ENCODE peak calls at places on chromosomes 12 and 14, in eight cellular contexts. One of them, this sample, is unnamed.

GRCh38 chr14:57221931-57222330 is 46.8 kb downstream of the EXOC5 start:
- DNase-seq in heart right ventricle: no peak
- DNase-seq in activated CD4-positive, CD25-positive, alpha-beta regulatory T cell: no peak
- DNase-seq in anterior cingulate cortex: no peak
- DNase-seq in HT1080: no peak
- DNase-seq in PC-9: no peak
- DNase-seq in activated T-cell treated with anti-CD3 and anti-CD28 coated beads, Interleukin-2, amount 50 U/mL, for 72 hours: no peak
- DNase-seq in amniotic epithelial cell: no peak
- DNase-seq in this sample: no peak

GRCh38 chr14:90419200-90419599 is 22.4 kb downstream of the CALM1 start:
- DNase-seq in heart right ventricle: peak
- DNase-seq in activated CD4-positive, CD25-positive, alpha-beta regulatory T cell: no peak
- DNase-seq in anterior cingulate cortex: peak
- DNase-seq in HT1080: peak
- DNase-seq in PC-9: peak
- DNase-seq in activated T-cell treated with anti-CD3 and anti-CD28 coated beads, Interleukin-2, amount 50 U/mL, for 72 hours: no peak
- DNase-seq in amniotic epithelial cell: peak
- DNase-seq in this sample: peak

GRCh38 chr12:6752181-6752930 is 585 bp downstream of the MLF2 start:
- DNase-seq in heart right ventricle: no peak
- DNase-seq in activated CD4-positive, CD25-positive, alpha-beta regulatory T cell: no peak
- DNase-seq in anterior cingulate cortex: no peak
- DNase-seq in HT1080: peak
- DNase-seq in PC-9: no peak
- DNase-seq in activated T-cell treated with anti-CD3 and anti-CD28 coated beads, Interleukin-2, amount 50 U/mL, for 72 hours: peak
- DNase-seq in amniotic epithelial cell: peak
- DNase-seq in this sample: peak

GRCh38 chr12:79019672-79020071 is 155.1 kb downstream of the SYT1 start:
- DNase-seq in heart right ventricle: no peak
- DNase-seq in activated CD4-positive, CD25-positive, alpha-beta regulatory T cell: no peak
- DNase-seq in anterior cingulate cortex: no peak
- DNase-seq in HT1080: no peak
- DNase-seq in PC-9: no peak
- DNase-seq in activated T-cell treated with anti-CD3 and anti-CD28 coated beads, Interleukin-2, amount 50 U/mL, for 72 hours: no peak
- DNase-seq in amniotic epithelial cell: no peak
- DNase-seq in this sample: no peak

GRCh38 chr14:67485501-67486095 is 2.9 kb downstream of the TMEM229B start:
- DNase-seq in heart right ventricle: no peak
- DNase-seq in activated CD4-positive, CD25-positive, alpha-beta regulatory T cell: no peak
- DNase-seq in anterior cingulate cortex: no peak
- DNase-seq in HT1080: no peak
- DNase-seq in PC-9: no peak
- DNase-seq in activated T-cell treated with anti-CD3 and anti-CD28 coated beads, Interleukin-2, amount 50 U/mL, for 72 hours: no peak
- DNase-seq in amniotic epithelial cell: peak
- DNase-seq in this sample: no peak

GRCh38 chr12:12099102-12099501 is 28.4 kb downstream of the BCL2L14 start:
- DNase-seq in heart right ventricle: no peak
- DNase-seq in activated CD4-positive, CD25-positive, alpha-beta regulatory T cell: no peak
- DNase-seq in anterior cingulate cortex: no peak
- DNase-seq in HT1080: no peak
- DNase-seq in PC-9: no peak
- DNase-seq in activated T-cell treated with anti-CD3 and anti-CD28 coated beads, Interleukin-2, amount 50 U/mL, for 72 hours: no peak
- DNase-seq in amniotic epithelial cell: peak
- DNase-seq in this sample: no peak

GRCh38 chr12:102474438-102475064 is 5.8 kb downstream of the IGF1 start:
- DNase-seq in heart right ventricle: no peak
- DNase-seq in activated CD4-positive, CD25-positive, alpha-beta regulatory T cell: no peak
- DNase-seq in anterior cingulate cortex: no peak
- DNase-seq in HT1080: peak
- DNase-seq in PC-9: no peak
- DNase-seq in activated T-cell treated with anti-CD3 and anti-CD28 coated beads, Interleukin-2, amount 50 U/mL, for 72 hours: peak
- DNase-seq in amniotic epithelial cell: peak
- DNase-seq in this sample: no peak

GRCh38 chr12:2228535-2228934 is 175.7 kb downstream of the CACNA1C start:
- DNase-seq in heart right ventricle: no peak
- DNase-seq in activated CD4-positive, CD25-positive, alpha-beta regulatory T cell: no peak
- DNase-seq in anterior cingulate cortex: no peak
- DNase-seq in HT1080: no peak
- DNase-seq in PC-9: no peak
- DNase-seq in activated T-cell treated with anti-CD3 and anti-CD28 coated beads, Interleukin-2, amount 50 U/mL, for 72 hours: no peak
- DNase-seq in amniotic epithelial cell: no peak
- DNase-seq in this sample: no peak

GRCh38 chr14:105448706-105449111 is 25.9 kb upstream of the CRIP2 start:
- DNase-seq in heart right ventricle: peak
- DNase-seq in activated CD4-positive, CD25-positive, alpha-beta regulatory T cell: peak
- DNase-seq in anterior cingulate cortex: peak
- DNase-seq in HT1080: peak
- DNase-seq in PC-9: peak
- DNase-seq in activated T-cell treated with anti-CD3 and anti-CD28 coated beads, Interleukin-2, amount 50 U/mL, for 72 hours: peak
- DNase-seq in amniotic epithelial cell: peak
- DNase-seq in this sample: peak

GRCh38 chr12:11651785-11652184 is 2.3 kb downstream of the ETV6 start:
- DNase-seq in heart right ventricle: no peak
- DNase-seq in activated CD4-positive, CD25-positive, alpha-beta regulatory T cell: no peak
- DNase-seq in anterior cingulate cortex: no peak
- DNase-seq in HT1080: peak
- DNase-seq in PC-9: no peak
- DNase-seq in activated T-cell treated with anti-CD3 and anti-CD28 coated beads, Interleukin-2, amount 50 U/mL, for 72 hours: no peak
- DNase-seq in amniotic epithelial cell: no peak
- DNase-seq in this sample: peak

GRCh38 chr12:16604853-16605252 is 1.1 kb downstream of the LMO3 start:
- DNase-seq in heart right ventricle: peak
- DNase-seq in activated CD4-positive, CD25-positive, alpha-beta regulatory T cell: no peak
- DNase-seq in anterior cingulate cortex: no peak
- DNase-seq in HT1080: no peak
- DNase-seq in PC-9: no peak
- DNase-seq in activated T-cell treated with anti-CD3 and anti-CD28 coated beads, Interleukin-2, amount 50 U/mL, for 72 hours: no peak
- DNase-seq in amniotic epithelial cell: no peak
- DNase-seq in this sample: no peak

This sample was measured in transverse colon.